ENCODE peak calls at places on chromosomes 7 and 10, in five cellular contexts. One of them, this sample, is unnamed.

GRCh38 chr10:110737886-110738634 is 93.9 kb downstream of the RBM20 start:
- DNase-seq in PC-9: no peak
- DNase-seq in fibroblast of the aortic adventitia: peak
- DNase-seq in brain microvascular endothelial cell: peak
- DNase-seq in fibroblast of lung: peak
- DNase-seq in this sample: no peak

GRCh38 chr10:122390271-122390670 is 15.8 kb downstream of the PLEKHA1 start:
- DNase-seq in PC-9: no peak
- DNase-seq in fibroblast of the aortic adventitia: no peak
- DNase-seq in brain microvascular endothelial cell: no peak
- DNase-seq in fibroblast of lung: no peak
- DNase-seq in this sample: no peak

GRCh38 chr7:26624839-26625238 is 239.6 kb downstream of the SKAP2 start:
- DNase-seq in PC-9: no peak
- DNase-seq in fibroblast of the aortic adventitia: no peak
- DNase-seq in brain microvascular endothelial cell: no peak
- DNase-seq in fibroblast of lung: no peak
- DNase-seq in this sample: no peak

GRCh38 chr7:127536426-127537152 is 48.8 kb downstream of the GCC1 start:
- DNase-seq in PC-9: no peak
- DNase-seq in fibroblast of the aortic adventitia: no peak
- DNase-seq in brain microvascular endothelial cell: no peak
- DNase-seq in fibroblast of lung: no peak
- DNase-seq in this sample: no peak

GRCh38 chr10:58661902-58662301 is 149.2 kb downstream of the BICC1 start:
- DNase-seq in PC-9: no peak
- DNase-seq in fibroblast of the aortic adventitia: no peak
- DNase-seq in brain microvascular endothelial cell: no peak
- DNase-seq in fibroblast of lung: no peak
- DNase-seq in this sample: no peak

GRCh38 chr7:89837515-89837914 is 316.8 kb upstream of the STEAP1 start:
- DNase-seq in PC-9: no peak
- DNase-seq in fibroblast of the aortic adventitia: no peak
- DNase-seq in brain microvascular endothelial cell: no peak
- DNase-seq in fibroblast of lung: peak
- DNase-seq in this sample: no peak

GRCh38 chr7:37833107-37833817 is 15.1 kb upstream of the NME8 start:
- DNase-seq in PC-9: no peak
- DNase-seq in fibroblast of the aortic adventitia: peak
- DNase-seq in brain microvascular endothelial cell: peak
- DNase-seq in fibroblast of lung: peak
- DNase-seq in this sample: no peak

GRCh38 chr7:657565-658119 is 68.9 kb upstream of the DNAAF5 start:
- DNase-seq in PC-9: no peak
- DNase-seq in fibroblast of the aortic adventitia: peak
- DNase-seq in brain microvascular endothelial cell: no peak
- DNase-seq in fibroblast of lung: peak
- DNase-seq in this sample: no peak

GRCh38 chr7:158034571-158034970 is 553.1 kb downstream of the PTPRN2 start:
- DNase-seq in PC-9: no peak
- DNase-seq in fibroblast of the aortic adventitia: no peak
- DNase-seq in brain microvascular endothelial cell: no peak
- DNase-seq in fibroblast of lung: no peak
- DNase-seq in this sample: no peak

GRCh38 chr7:5701085-5701914 is 80.2 kb downstream of the RNF216 start:
- DNase-seq in PC-9: no peak
- DNase-seq in fibroblast of the aortic adventitia: no peak
- DNase-seq in brain microvascular endothelial cell: no peak
- DNase-seq in fibroblast of lung: no peak
- DNase-seq in this sample: no peak

GRCh38 chr10:116768786-116769185 is 26.4 kb upstream of the HSPA12A start:
- DNase-seq in PC-9: no peak
- DNase-seq in fibroblast of the aortic adventitia: no peak
- DNase-seq in brain microvascular endothelial cell: no peak
- DNase-seq in fibroblast of lung: no peak
- DNase-seq in this sample: no peak

GRCh38 chr7:103524042-103524907 is 78.3 kb upstream of the SLC26A5 start:
- DNase-seq in PC-9: no peak
- DNase-seq in fibroblast of the aortic adventitia: peak
- DNase-seq in brain microvascular endothelial cell: peak
- DNase-seq in fibroblast of lung: peak
- DNase-seq in this sample: peak

GRCh38 chr10:129241461-129241860 is 225.6 kb upstream of the MGMT start:
- DNase-seq in PC-9: no peak
- DNase-seq in fibroblast of the aortic adventitia: no peak
- DNase-seq in brain microvascular endothelial cell: no peak
- DNase-seq in fibroblast of lung: no peak
- DNase-seq in this sample: no peak

GRCh38 chr10:92395271-92395670 is 104.3 kb downstream of the MARCHF5 start:
- DNase-seq in PC-9: no peak
- DNase-seq in fibroblast of the aortic adventitia: no peak
- DNase-seq in brain microvascular endothelial cell: no peak
- DNase-seq in fibroblast of lung: no peak
- DNase-seq in this sample: no peak

GRCh38 chr10:49089789-49090595 is 25.3 kb downstream of the VSTM4 start:
- DNase-seq in PC-9: no peak
- DNase-seq in fibroblast of the aortic adventitia: peak
- DNase-seq in brain microvascular endothelial cell: no peak
- DNase-seq in fibroblast of lung: peak
- DNase-seq in this sample: no peak

GRCh38 chr7:149317986-149318672 is 56.1 kb downstream of the ZNF783 start:
- DNase-seq in PC-9: no peak
- DNase-seq in fibroblast of the aortic adventitia: no peak
- DNase-seq in brain microvascular endothelial cell: no peak
- DNase-seq in fibroblast of lung: no peak
- DNase-seq in this sample: no peak

GRCh38 chr7:152435384-152436278 is at the start of gene KMT2C:
- DNase-seq in PC-9: peak
- DNase-seq in fibroblast of the aortic adventitia: peak
- DNase-seq in brain microvascular endothelial cell: peak
- DNase-seq in fibroblast of lung: peak
- DNase-seq in this sample: no peak

GRCh38 chr7:117112640-117113039 is 159.3 kb downstream of the ST7 start:
- DNase-seq in PC-9: no peak
- DNase-seq in fibroblast of the aortic adventitia: no peak
- DNase-seq in brain microvascular endothelial cell: no peak
- DNase-seq in fibroblast of lung: no peak
- DNase-seq in this sample: no peak

GRCh38 chr10:112446055-112446854 is 459 bp downstream of the ZDHHC6 start:
- DNase-seq in PC-9: no peak
- DNase-seq in fibroblast of the aortic adventitia: peak
- DNase-seq in brain microvascular endothelial cell: no peak
- DNase-seq in fibroblast of lung: peak
- DNase-seq in this sample: no peak

GRCh38 chr7:80107278-80107677 is 27.4 kb upstream of the GNAI1 start:
- DNase-seq in PC-9: no peak
- DNase-seq in fibroblast of the aortic adventitia: no peak
- DNase-seq in brain microvascular endothelial cell: no peak
- DNase-seq in fibroblast of lung: no peak
- DNase-seq in this sample: no peak

GRCh38 chr10:59177031-59177861 is 803 bp downstream of the PHYHIPL start:
- DNase-seq in PC-9: no peak
- DNase-seq in fibroblast of the aortic adventitia: peak
- DNase-seq in brain microvascular endothelial cell: peak
- DNase-seq in fibroblast of lung: peak
- DNase-seq in this sample: peak

GRCh38 chr10:48363617-48364355 is 57.3 kb downstream of the MAPK8 start:
- DNase-seq in PC-9: peak
- DNase-seq in fibroblast of the aortic adventitia: peak
- DNase-seq in brain microvascular endothelial cell: peak
- DNase-seq in fibroblast of lung: peak
- DNase-seq in this sample: no peak

GRCh38 chr10:58715056-58715455 is 202.4 kb downstream of the BICC1 start:
- DNase-seq in PC-9: no peak
- DNase-seq in fibroblast of the aortic adventitia: peak
- DNase-seq in brain microvascular endothelial cell: no peak
- DNase-seq in fibroblast of lung: no peak
- DNase-seq in this sample: no peak

GRCh38 chr10:42960491-42961155 is 116.2 kb upstream of the RET start:
- DNase-seq in PC-9: peak
- DNase-seq in fibroblast of the aortic adventitia: peak
- DNase-seq in brain microvascular endothelial cell: peak
- DNase-seq in fibroblast of lung: peak
- DNase-seq in this sample: no peak

GRCh38 chr7:104137971-104138370 is 69.8 kb downstream of the ORC5 start:
- DNase-seq in PC-9: no peak
- DNase-seq in fibroblast of the aortic adventitia: peak
- DNase-seq in brain microvascular endothelial cell: peak
- DNase-seq in fibroblast of lung: peak
- DNase-seq in this sample: peak

GRCh38 chr10:97736902-97737769 is at the start of gene ZFYVE27:
- DNase-seq in PC-9: peak
- DNase-seq in fibroblast of the aortic adventitia: peak
- DNase-seq in brain microvascular endothelial cell: peak
- DNase-seq in fibroblast of lung: peak
- DNase-seq in this sample: no peak
- TF ChIP-seq CTCF in PC-9: no peak
- TF ChIP-seq CTCF in fibroblast of the aortic adventitia: no peak
- TF ChIP-seq CTCF in brain microvascular endothelial cell: no peak
- TF ChIP-seq CTCF in fibroblast of lung: no peak
- TF ChIP-seq CTCF in this sample: no peak

GRCh38 chr10:86944907-86945306 is 12.5 kb downstream of the MMRN2 start:
- DNase-seq in PC-9: no peak
- DNase-seq in fibroblast of the aortic adventitia: no peak
- DNase-seq in brain microvascular endothelial cell: no peak
- DNase-seq in fibroblast of lung: no peak
- DNase-seq in this sample: no peak
- H3K4me3 ChIP-seq in PC-9: no peak
- H3K4me3 ChIP-seq in fibroblast of the aortic adventitia: no peak
- H3K4me3 ChIP-seq in brain microvascular endothelial cell: no peak
- H3K4me3 ChIP-seq in fibroblast of lung: no peak
- H3K4me3 ChIP-seq in this sample: no peak

DNA sequence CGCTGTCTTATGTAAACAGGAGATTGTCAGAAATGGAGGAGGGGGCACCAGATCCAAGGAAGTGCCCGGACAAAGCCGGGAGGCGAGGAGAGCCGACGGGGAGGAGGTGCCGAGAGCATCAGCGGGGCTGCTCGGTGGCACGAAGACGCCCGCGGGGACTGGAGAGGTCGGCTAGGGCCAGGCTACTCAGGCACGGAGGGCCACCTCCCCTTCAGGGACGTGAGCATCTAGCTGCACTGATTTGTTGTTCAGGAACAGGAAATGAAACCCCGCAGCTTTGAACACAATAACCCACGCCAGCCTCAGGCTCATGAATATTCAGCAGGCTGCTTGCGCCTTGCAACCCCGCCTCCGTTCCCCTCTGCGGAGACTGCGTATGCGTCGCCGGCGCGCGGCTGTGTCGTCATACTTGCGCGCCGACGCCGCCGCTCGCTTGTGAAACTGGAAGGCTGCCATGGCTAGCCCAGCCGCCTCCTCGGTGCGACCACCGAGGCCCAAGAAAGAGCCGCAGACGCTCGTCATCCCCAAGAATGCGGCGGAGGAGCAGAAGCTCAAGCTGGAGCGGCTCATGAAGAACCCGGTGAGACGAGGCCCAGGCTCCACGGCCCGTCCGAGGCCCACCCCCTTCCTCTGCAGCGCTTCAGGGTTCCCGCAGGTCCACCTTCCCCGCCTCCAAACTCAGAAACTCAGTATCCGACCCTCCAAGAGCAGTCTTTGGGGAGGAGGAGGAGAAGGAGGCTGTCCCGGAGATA is at the start of gene PRKRIP1:
- DNase-seq in PC-9: peak
- DNase-seq in fibroblast of the aortic adventitia: peak
- DNase-seq in brain microvascular endothelial cell: peak
- DNase-seq in fibroblast of lung: peak
- DNase-seq in this sample: peak
- TF ChIP-seq CTCF in PC-9: no peak
- TF ChIP-seq CTCF in fibroblast of the aortic adventitia: no peak
- TF ChIP-seq CTCF in brain microvascular endothelial cell: no peak
- TF ChIP-seq CTCF in fibroblast of lung: no peak
- TF ChIP-seq CTCF in this sample: no peak

DNA sequence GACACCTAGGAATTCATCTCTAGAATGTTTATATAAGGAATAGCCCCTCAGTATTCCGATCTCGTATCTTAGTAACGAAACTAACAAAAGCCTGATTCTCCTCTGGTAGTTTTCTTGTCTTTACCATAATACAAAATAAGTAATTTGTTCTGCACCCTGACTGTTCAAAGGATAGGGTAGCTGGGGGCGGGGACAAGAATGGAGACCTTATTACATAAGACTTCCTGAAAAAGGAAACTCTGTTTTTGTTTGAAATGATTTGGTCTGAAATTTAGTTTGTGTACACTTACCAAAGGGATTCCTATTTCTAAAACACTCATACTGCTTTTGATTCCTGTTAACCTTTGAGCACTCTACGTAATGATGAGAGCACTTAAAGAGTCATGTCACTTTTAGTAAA is 17.2 kb downstream of the IKZF1 start:
- DNase-seq in PC-9: no peak
- DNase-seq in fibroblast of the aortic adventitia: no peak
- DNase-seq in brain microvascular endothelial cell: no peak
- DNase-seq in fibroblast of lung: no peak
- DNase-seq in this sample: no peak
- H3K4me3 ChIP-seq in PC-9: no peak
- H3K4me3 ChIP-seq in fibroblast of the aortic adventitia: no peak
- H3K4me3 ChIP-seq in brain microvascular endothelial cell: no peak
- H3K4me3 ChIP-seq in fibroblast of lung: no peak
- H3K4me3 ChIP-seq in this sample: no peak

GRCh38 chr7:3195160-3195559 is 105.9 kb upstream of the SDK1 start:
- DNase-seq in PC-9: no peak
- DNase-seq in fibroblast of the aortic adventitia: no peak
- DNase-seq in brain microvascular endothelial cell: no peak
- DNase-seq in fibroblast of lung: no peak
- DNase-seq in this sample: no peak
- TF ChIP-seq CTCF in PC-9: no peak
- TF ChIP-seq CTCF in fibroblast of the aortic adventitia: no peak
- TF ChIP-seq CTCF in brain microvascular endothelial cell: no peak
- TF ChIP-seq CTCF in fibroblast of lung: no peak
- TF ChIP-seq CTCF in this sample: no peak

GRCh38 chr10:128123853-128124252 is 2.4 kb downstream of the MKI67 start:
- DNase-seq in PC-9: no peak
- DNase-seq in fibroblast of the aortic adventitia: no peak
- DNase-seq in brain microvascular endothelial cell: no peak
- DNase-seq in fibroblast of lung: no peak
- DNase-seq in this sample: no peak
- H3K4me3 ChIP-seq in PC-9: peak
- H3K4me3 ChIP-seq in fibroblast of the aortic adventitia: peak
- H3K4me3 ChIP-seq in brain microvascular endothelial cell: no peak
- H3K4me3 ChIP-seq in fibroblast of lung: peak
- H3K4me3 ChIP-seq in this sample: no peak

GRCh38 chr10:123556049-123556448 is 110.1 kb upstream of the GPR26 start:
- DNase-seq in PC-9: no peak
- DNase-seq in fibroblast of the aortic adventitia: no peak
- DNase-seq in brain microvascular endothelial cell: no peak
- DNase-seq in fibroblast of lung: no peak
- DNase-seq in this sample: no peak
- TF ChIP-seq CTCF in PC-9: no peak
- TF ChIP-seq CTCF in fibroblast of the aortic adventitia: no peak
- TF ChIP-seq CTCF in brain microvascular endothelial cell: no peak
- TF ChIP-seq CTCF in fibroblast of lung: no peak
- TF ChIP-seq CTCF in this sample: no peak